ENCODE peak calls at places on chromosomes 2 and 18, in four cellular contexts. Q is HS-5, U is HFF-Myc, I is type B pancreatic cell. J is an unnamed sample.

GRCh38 chr2:11292464-11293255 is 51.8 kb downstream of the ROCK2 start:
- DNase-seq in Q (no peak), U (no peak), I (no peak), J (no peak)

GRCh38 chr18:31225668-31226067 is 63.0 kb upstream of the DSC1 start:
- DNase-seq in Q (no peak), U (no peak), I (no peak), J (no peak)

GRCh38 chr2:18378020-18378653 is 182.3 kb downstream of the RDH14 start:
- DNase-seq in Q (no peak), U (no peak), I (no peak), J (no peak)

GRCh38 chr18:69365658-69366057 is 35.0 kb upstream of the DOK6 start:
- DNase-seq in Q (no peak), U (no peak), I (no peak), J (no peak)

GRCh38 chr2:23602113-23602512 is 217.1 kb downstream of the KLHL29 start:
- DNase-seq in Q (peak), U (peak), I (no peak), J (no peak)

GRCh38 chr2:112803691-112804521 is 19.6 kb upstream of the IL1A start:
- DNase-seq in Q (peak), U (no peak), I (no peak), J (no peak)

GRCh38 chr2:24461685-24462084 is 29.4 kb upstream of the NCOA1 start:
- DNase-seq in Q (no peak), U (no peak), I (no peak), J (no peak)

GRCh38 chr2:126731353-126731752 is 75.4 kb downstream of the GYPC start:
- DNase-seq in Q (no peak), U (no peak), I (no peak), J (no peak)

GRCh38 chr2:193847140-193847539 is 1652.4 kb upstream of the TMEFF2 start:
- DNase-seq in Q (no peak), U (peak), I (no peak), J (no peak)

GRCh38 chr18:35029103-35029502 is 12.1 kb upstream of the MAPRE2 start:
- DNase-seq in Q (peak), U (no peak), I (no peak), J (no peak)

GRCh38 chr2:19574788-19575260 is 216.4 kb upstream of the OSR1 start:
- DNase-seq in Q (peak), U (peak), I (no peak), J (no peak)